ENCODE peak calls at places on chromosome 10, in five cellular contexts. S, T, E, U and W are unnamed samples.

GRCh38 chr10:67539312-67539711 is 156.7 kb downstream of the CTNNA3 start:
- DNase-seq in T (no peak), U (no peak), S (no peak), E (no peak), W (no peak)

GRCh38 chr10:117619710-117620405 is 77.3 kb downstream of the EMX2 start:
- DNase-seq in E (no peak), S (no peak), T (no peak), U (no peak), W (no peak)

GRCh38 chr10:119505131-119505551 is 37.4 kb downstream of the RGS10 start:
- DNase-seq in S (peak; percentile 30), U (no peak), E (no peak), T (no peak), W (no peak)

GRCh38 chr10:100828744-100829102 is 83.3 kb downstream of the PAX2 start:
- DNase-seq in E (peak; percentile 50), T (no peak), U (no peak), S (no peak), W (no peak)

GRCh38 chr10:103083266-103083976 is 109.7 kb downstream of the NT5C2 start:
- DNase-seq in E (no peak), T (peak; percentile 85), U (no peak), S (no peak), W (no peak)

GRCh38 chr10:132709471-132709951 is 76.4 kb downstream of the NKX6-2 start:
- DNase-seq in U (no peak), E (no peak), T (no peak), S (no peak), W (no peak)

GRCh38 chr10:105855791-105856190 is 1214.7 kb downstream of the SORCS3 start:
- DNase-seq in U (no peak), E (no peak), T (no peak), S (no peak), W (no peak)

GRCh38 chr10:72107325-72108003 is 19.1 kb upstream of the SPOCK2 start:
- DNase-seq in U (no peak), E (no peak), T (no peak), S (no peak), W (no peak)

GRCh38 chr10:57788117-57788516 is 479.6 kb downstream of the IPMK start:
- DNase-seq in T (no peak), S (no peak), U (no peak), E (no peak), W (no peak)

GRCh38 chr10:42933454-42934340 is 143.2 kb upstream of the RET start:
- DNase-seq in S (peak; percentile 50), E (no peak), T (no peak), U (no peak), W (no peak)

GRCh38 chr10:10530313-10530712 is 487.4 kb upstream of the CELF2 start:
- DNase-seq in U (no peak), E (no peak), T (no peak), S (no peak), W (no peak)

GRCh38 chr10:6058677-6059475 is 3.3 kb downstream of the IL2RA start:
- DNase-seq in T (no peak), S (no peak), E (no peak), U (no peak), W (no peak)

GRCh38 chr10:5323446-5323845 is 41.3 kb upstream of the UCN3 start:
- DNase-seq in E (no peak), U (no peak), T (no peak), S (no peak), W (no peak)

GRCh38 chr10:79248341-79248931 is 98.8 kb upstream of the PPIF start:
- DNase-seq in U (no peak), S (peak; percentile 79), T (no peak), E (no peak), W (no peak)

GRCh38 chr10:69962746-69963135 is 89.9 kb upstream of the MACROH2A2 start:
- DNase-seq in U (no peak), E (no peak), T (no peak), S (no peak), W (no peak)

GRCh38 chr10:110686941-110687340 is 42.8 kb downstream of the RBM20 start:
- DNase-seq in S (no peak), U (no peak), E (no peak), T (no peak), W (no peak)
- TF ChIP-seq POLR2AphosphoS5 in S (no peak), U (no peak), E (no peak), T (no peak), W (no peak)

GRCh38 chr10:88282876-88283275 is 300.2 kb downstream of the RNLS start:
- DNase-seq in S (no peak), T (no peak), E (no peak), U (no peak), W (no peak)
- TF ChIP-seq POLR2AphosphoS5 in S (no peak), T (no peak), E (no peak), U (no peak), W (no peak)

GRCh38 chr10:112954974-112955735 is 5.1 kb downstream of the TCF7L2 start:
- DNase-seq in T (no peak), E (no peak), S (no peak), U (no peak), W (no peak)
- TF ChIP-seq POLR2AphosphoS5 in T (no peak), E (no peak), S (no peak), U (no peak), W (no peak)

GRCh38 chr10:50623299-50624153 is at the start of gene SGMS1:
- DNase-seq in T (peak; percentile 68), U (peak; percentile 74), E (peak; percentile 77), S (peak; percentile 88), W (peak; percentile 80)
- TF ChIP-seq POLR2AphosphoS5 in T (peak; percentile 57), U (no peak), E (peak; percentile 23), S (peak; percentile 82), W (no peak)

GRCh38 chr10:33022090-33022489 is 64.1 kb upstream of the ITGB1 start:
- DNase-seq in U (no peak), E (no peak), S (no peak), T (no peak), W (no peak)

GRCh38 chr10:33026422-33026821 is 68.4 kb upstream of the ITGB1 start:
- DNase-seq in T (no peak), E (no peak), S (no peak), U (no peak), W (no peak)

GRCh38 chr10:33025910-33026309 is 67.9 kb upstream of the ITGB1 start:
- DNase-seq in T (no peak), E (no peak), S (no peak), U (no peak), W (no peak)

GRCh38 chr10:33027088-33027487 is 69.1 kb upstream of the ITGB1 start:
- DNase-seq in U (no peak), S (no peak), E (no peak), T (no peak), W (no peak)

GRCh38 chr10:33025039-33025438 is 67.0 kb upstream of the ITGB1 start:
- DNase-seq in E (no peak), U (no peak), T (no peak), S (no peak), W (no peak)
- TF ChIP-seq POLR2AphosphoS5 in E (no peak), U (no peak), T (no peak), S (no peak), W (no peak)

DNA sequence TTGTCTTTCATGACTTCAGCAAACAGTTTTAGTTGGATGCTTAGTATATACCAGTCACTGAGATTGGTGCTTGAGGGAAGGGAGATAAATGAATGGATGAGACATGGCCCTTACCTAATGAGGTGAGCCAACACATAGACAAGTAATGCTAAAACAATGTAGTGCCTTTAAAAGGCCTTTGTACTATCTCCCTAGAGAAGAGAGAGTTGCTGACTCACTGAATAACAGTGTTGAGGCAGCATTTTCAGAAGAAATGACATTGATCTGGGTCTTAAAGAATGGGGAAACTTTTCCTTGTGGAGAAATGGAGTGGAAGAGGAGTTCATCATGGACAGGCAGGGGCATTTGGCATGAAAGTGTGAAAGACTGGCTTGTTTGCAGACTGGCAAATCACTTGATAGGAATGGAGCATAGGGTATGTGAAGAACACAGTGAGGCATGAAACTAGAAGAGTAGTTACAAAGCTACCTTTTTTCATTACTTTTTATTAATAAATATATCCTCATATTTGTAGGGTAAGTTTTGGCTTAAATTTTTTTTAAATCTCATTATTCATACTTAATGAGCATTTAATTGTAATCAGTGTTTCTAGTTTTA is 91.2 kb downstream of the KAT6B start:
- DNase-seq in E (no peak), T (peak; percentile 83), S (no peak), U (no peak), W (no peak)
- TF ChIP-seq POLR2AphosphoS5 in E (no peak), T (no peak), S (no peak), U (no peak), W (no peak)